ENCODE peak calls at places on chromosomes 4 and X, in eight cellular contexts. H, G, A, I, F, M, S and B are unnamed samples.

GRCh38 chr4:8281519-8282133 is 12.1 kb downstream of the HTRA3 start:
- DNase-seq in H (no peak), G (no peak), A (no peak), I (peak), F (peak), M (peak), S (peak), B (peak)

GRCh38 chrX:109826954-109827708 is 94.1 kb upstream of the ACSL4 start:
- DNase-seq in H (no peak), G (peak), A (no peak), I (no peak), F (peak), M (no peak), S (peak), B (no peak)

GRCh38 chr4:155569960-155570515 is 96.6 kb upstream of the GUCY1A1 start:
- DNase-seq in H (no peak), G (no peak), A (no peak), I (no peak), F (peak), M (no peak), S (no peak), B (no peak)

GRCh38 chr4:79042079-79042674 is 102.9 kb upstream of the PAQR3 start:
- DNase-seq in H (peak), G (no peak), A (no peak), I (peak), F (peak), M (no peak), S (peak), B (no peak)

GRCh38 chrX:136880003-136880451 is 498 bp downstream of the RBMX start:
- DNase-seq in H (peak), G (peak), A (peak), I (peak), F (no peak), M (peak), S (no peak), B (peak)

GRCh38 chr4:146182450-146182849 is 6.9 kb downstream of the LSM6 start:
- DNase-seq in H (no peak), G (no peak), A (no peak), I (no peak), F (no peak), M (no peak), S (no peak), B (no peak)

GRCh38 chrX:103624111-103624510 is 4.7 kb upstream of the TCEAL1 start:
- DNase-seq in H (no peak), G (peak), A (no peak), I (no peak), F (peak), M (no peak), S (no peak), B (no peak)

GRCh38 chrX:140229187-140229586 is 263.9 kb upstream of the CXorf66 start:
- DNase-seq in H (no peak), G (no peak), A (no peak), I (no peak), F (peak), M (no peak), S (no peak), B (no peak)

GRCh38 chr4:71026086-71026485 is 32.6 kb downstream of the DCK start:
- DNase-seq in H (no peak), G (peak), A (no peak), I (no peak), F (peak), M (no peak), S (peak), B (no peak)

GRCh38 chr4:154872198-154872597 is 91.1 kb downstream of the RBM46 start:
- DNase-seq in H (no peak), G (no peak), A (no peak), I (no peak), F (no peak), M (no peak), S (no peak), B (no peak)

GRCh38 chr4:138178566-138178965 is 63.6 kb downstream of the SLC7A11 start:
- DNase-seq in H (no peak), G (no peak), A (no peak), I (no peak), F (peak), M (no peak), S (no peak), B (no peak)

GRCh38 chr4:11050766-11051165 is 366.2 kb upstream of the CLNK start:
- DNase-seq in H (no peak), G (no peak), A (no peak), I (no peak), F (no peak), M (no peak), S (no peak), B (no peak)

DNA sequence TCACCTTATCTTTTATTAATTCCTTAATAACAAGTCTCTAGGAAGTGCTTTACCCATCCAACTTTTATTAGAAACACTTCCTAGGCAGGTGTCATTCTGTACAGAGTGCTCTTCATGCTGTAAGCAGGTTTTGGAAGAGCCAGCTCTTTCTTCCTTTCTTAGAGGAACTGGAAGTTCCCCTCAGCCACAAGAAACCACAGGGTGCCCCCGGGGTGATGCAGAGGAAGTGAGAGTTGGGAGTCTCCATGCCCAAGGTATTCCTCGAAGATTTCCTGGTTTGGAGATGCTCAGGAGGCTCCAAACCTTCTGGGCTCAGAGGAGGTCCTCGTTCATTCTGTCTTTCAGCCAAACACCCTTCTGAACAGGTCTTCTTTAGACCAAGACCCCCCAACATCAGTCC is 83.8 kb downstream of the EGF start:
- DNase-seq in H (no peak), G (peak), A (no peak), I (no peak), F (no peak), M (no peak), S (no peak), B (no peak)
- H3K4me3 ChIP-seq in H (no peak), G (no peak), A (no peak), I (no peak), F (no peak), M (no peak), S (no peak), B (no peak)

DNA sequence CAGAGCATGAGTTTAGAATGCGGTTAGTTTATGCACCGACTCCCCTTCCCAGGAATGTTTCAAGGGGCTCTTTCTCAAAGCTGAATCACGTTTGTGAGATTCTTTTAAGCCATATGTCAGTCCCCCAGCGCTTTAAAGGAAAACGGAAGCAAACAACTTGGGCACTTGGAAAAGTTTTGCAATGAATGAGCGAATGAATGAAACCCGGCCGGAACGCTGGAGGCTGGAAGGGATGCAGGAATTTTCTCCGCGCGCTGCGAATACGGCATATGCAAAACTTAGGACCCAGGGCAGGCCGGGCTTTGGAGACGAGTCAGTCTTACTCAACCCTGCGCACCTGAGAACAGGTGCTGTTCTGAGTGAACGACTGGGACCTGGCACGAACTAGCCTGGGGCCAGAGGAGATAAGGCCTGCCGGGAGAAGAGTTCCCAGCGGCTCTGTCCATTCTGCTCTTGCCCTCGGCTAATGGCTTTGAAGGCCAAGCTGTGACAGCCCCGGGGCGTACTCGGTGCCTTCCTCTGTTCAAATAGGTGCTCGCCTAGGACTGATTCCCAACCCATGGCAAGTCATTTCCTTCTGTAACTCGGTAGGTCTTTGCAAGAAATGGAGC is 763 bp upstream of the NRK start:
- DNase-seq in H (no peak), G (peak), A (no peak), I (no peak), F (peak), M (no peak), S (peak), B (no peak)
- H3K4me3 ChIP-seq in H (no peak), G (no peak), A (no peak), I (no peak), F (peak), M (no peak), S (peak), B (peak)

GRCh38 chr4:18021470-18021719 is 160 bp downstream of the LCORL start:
- DNase-seq in H (no peak), G (no peak), A (no peak), I (no peak), F (no peak), M (no peak), S (no peak), B (no peak)

GRCh38 chr4:18020671-18021469 is 685 bp downstream of the LCORL start:
- DNase-seq in H (peak), G (peak), A (peak), I (peak), F (peak), M (peak), S (peak), B (peak)

GRCh38 chr4:18021720-18022571 is at the start of gene LCORL:
- DNase-seq in H (peak), G (peak), A (peak), I (peak), F (peak), M (peak), S (peak), B (peak)

GRCh38 chr4:18022572-18023039 is 1.1 kb upstream of the LCORL start:
- DNase-seq in H (no peak), G (no peak), A (no peak), I (no peak), F (peak), M (no peak), S (no peak), B (no peak)

GRCh38 chr4:18025263-18025662 is 3.7 kb upstream of the LCORL start:
- DNase-seq in H (no peak), G (no peak), A (no peak), I (no peak), F (no peak), M (no peak), S (no peak), B (no peak)
- H3K4me3 ChIP-seq in H (no peak), G (no peak), A (no peak), I (no peak), F (no peak), M (no peak), S (no peak), B (no peak)

DNA sequence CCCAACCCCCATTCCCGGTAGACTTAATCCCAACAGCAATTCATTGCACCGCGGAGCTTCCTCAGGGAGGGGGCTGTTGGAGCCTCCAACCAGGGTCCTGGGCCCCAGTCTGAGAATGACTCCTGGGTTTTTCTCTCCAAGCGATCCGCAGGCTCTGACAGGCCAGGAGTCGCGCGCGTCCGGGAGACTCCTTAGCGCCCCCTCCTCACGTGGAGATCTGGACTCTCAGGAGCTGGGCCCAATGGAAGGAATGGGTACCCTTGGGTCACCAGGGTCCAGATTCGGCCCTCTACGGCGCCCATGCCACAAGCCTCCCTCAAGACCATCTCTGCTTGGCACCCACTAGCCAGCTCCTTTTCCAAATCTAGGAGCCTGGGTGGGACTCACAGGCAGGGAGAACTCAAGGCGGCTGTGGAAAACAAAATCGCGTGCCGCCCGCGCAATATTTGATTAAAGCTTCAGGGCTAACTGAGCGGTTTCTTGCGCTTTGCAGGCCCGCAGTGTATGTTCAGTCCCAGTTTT is 7.1 kb downstream of the HAND2 start:
- DNase-seq in H (no peak), G (no peak), A (no peak), I (peak), F (no peak), M (no peak), S (no peak), B (peak)
- H3K4me3 ChIP-seq in H (no peak), G (no peak), A (no peak), I (peak), F (peak), M (peak), S (peak), B (peak)

DNA sequence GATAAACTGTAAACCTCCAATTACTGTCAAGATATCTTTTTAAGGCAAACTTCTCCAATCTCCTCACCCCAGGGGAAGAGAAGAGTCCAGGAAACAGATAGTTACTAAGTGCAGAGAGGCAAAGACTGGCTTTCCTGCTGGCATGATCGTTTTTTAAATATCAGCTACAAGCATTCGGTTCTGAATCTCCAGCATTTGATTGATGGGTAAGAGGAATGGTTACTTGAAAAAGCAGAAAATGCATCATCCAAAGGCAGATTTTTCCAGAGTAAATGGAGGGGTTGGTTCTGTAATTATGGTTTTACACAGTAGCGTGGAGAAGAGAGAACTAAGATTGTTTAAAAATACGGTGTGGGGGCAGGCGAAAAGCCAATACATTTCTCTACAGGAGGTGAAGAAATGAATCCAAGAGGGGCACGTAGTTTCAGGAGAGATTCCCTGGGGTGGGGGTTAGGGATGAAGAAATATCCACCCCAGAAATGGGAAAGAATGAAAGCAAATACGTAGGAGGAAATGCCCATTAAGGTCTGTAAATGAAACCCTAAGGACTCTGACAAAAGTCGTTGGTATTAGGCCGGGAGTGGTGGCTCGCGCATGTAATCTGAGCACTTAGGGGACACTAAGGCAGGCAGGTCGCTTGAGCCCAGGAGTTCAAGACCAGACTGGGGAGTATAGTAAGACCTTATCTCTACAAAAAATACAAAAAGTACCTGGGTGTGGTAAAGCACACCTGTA is 248.3 kb downstream of the DHRSX start:
- DNase-seq in H (no peak), G (no peak), A (no peak), I (no peak), F (no peak), M (no peak), S (no peak), B (no peak)
- H3K4me3 ChIP-seq in H (no peak), G (no peak), A (no peak), I (peak), F (no peak), M (no peak), S (no peak), B (no peak)

DNA sequence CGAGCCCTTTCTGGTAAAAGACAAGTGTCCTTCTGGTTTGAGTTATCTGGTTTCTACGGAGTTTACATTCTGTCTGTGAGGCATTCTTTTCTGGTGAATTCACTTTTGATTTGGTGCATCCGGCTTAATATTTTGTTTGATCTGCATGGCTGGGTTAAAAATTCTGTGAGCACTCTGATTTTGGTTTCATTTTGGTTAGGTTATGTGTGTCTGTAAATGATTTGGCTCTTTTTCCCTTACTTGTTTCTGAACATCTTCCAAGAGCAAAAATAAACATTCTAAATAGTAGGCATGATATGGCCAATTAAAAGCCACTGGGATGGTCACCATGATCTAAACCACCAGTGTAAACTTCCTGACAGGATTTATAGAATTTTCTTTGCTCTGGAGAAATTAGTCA is 85.7 kb upstream of the PTPN13 start:
- DNase-seq in H (no peak), G (no peak), A (no peak), I (no peak), F (peak), M (no peak), S (peak), B (no peak)
- H3K4me3 ChIP-seq in H (no peak), G (no peak), A (no peak), I (no peak), F (no peak), M (no peak), S (peak), B (no peak)

DNA sequence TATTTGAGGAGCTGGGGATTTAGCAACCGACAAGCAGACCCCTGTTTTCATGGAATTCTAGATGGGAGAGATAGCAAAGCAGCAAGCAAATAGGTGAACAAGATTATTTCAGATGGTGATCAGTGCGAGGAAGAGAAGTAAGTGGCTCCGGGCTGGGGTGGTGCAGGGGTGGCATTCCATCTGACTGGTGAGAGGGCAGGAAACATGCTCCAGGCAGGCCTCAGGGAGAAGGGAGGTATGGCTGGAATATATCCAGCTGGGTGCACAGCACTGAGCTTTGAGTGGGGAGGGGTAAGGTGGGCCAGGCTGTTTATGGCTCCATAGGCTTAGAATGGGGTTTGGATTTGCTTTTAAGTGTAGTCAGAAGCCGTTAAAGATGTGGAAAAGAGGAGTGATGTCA is 21.2 kb downstream of the PTTG2 start:
- DNase-seq in H (no peak), G (no peak), A (no peak), I (no peak), F (no peak), M (no peak), S (no peak), B (no peak)
- H3K4me3 ChIP-seq in H (no peak), G (no peak), A (no peak), I (no peak), F (no peak), M (no peak), S (no peak), B (no peak)

GRCh38 chr4:125316391-125316780 is 1.6 kb downstream of the FAT4 start:
- DNase-seq in H (peak), G (peak), A (no peak), I (peak), F (no peak), M (peak), S (no peak), B (peak)

GRCh38 chr4:125315571-125316390 is 1.0 kb downstream of the FAT4 start:
- DNase-seq in H (peak), G (peak), A (no peak), I (peak), F (peak), M (peak), S (no peak), B (peak)

GRCh38 chr4:125319311-125319710 is 4.6 kb downstream of the FAT4 start:
- DNase-seq in H (no peak), G (no peak), A (no peak), I (no peak), F (peak), M (no peak), S (no peak), B (no peak)

GRCh38 chr4:125316781-125317525 is 2.2 kb downstream of the FAT4 start:
- DNase-seq in H (no peak), G (peak), A (no peak), I (peak), F (peak), M (no peak), S (no peak), B (peak)

DNA sequence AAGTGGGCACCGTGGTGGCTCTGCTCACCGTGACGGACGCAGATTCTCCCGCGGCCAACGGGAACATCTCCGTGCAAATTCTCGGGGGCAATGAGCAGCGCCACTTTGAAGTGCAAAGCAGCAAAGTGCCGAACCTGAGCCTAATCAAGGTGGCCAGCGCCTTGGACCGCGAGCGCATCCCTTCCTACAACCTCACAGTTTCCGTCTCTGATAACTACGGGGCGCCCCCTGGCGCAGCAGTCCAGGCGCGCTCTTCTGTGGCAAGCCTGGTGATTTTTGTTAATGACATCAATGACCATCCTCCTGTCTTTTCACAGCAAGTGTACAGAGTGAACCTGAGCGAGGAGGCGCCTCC is 2.7 kb downstream of the FAT4 start:
- DNase-seq in H (peak), G (peak), A (no peak), I (peak), F (peak), M (no peak), S (no peak), B (peak)
- H3K4me3 ChIP-seq in H (no peak), G (no peak), A (no peak), I (peak), F (peak), M (peak), S (peak), B (peak)